ENCODE peak calls at places on chromosomes 16 and 17, in six cellular contexts. I, H, P, B, A and K are unnamed samples.

GRCh38 chr16:31072540-31073072 is 1.4 kb downstream of the ZNF668 start:
- DNase-seq in B (peak; percentile 68), H (peak; percentile 68), I (no peak), A (no peak), P (no peak), K (no peak)

GRCh38 chr16:84749815-84750214 is 50.0 kb downstream of the USP10 start:
- DNase-seq in P (no peak), A (no peak), H (no peak), B (peak; percentile 38), I (no peak), K (no peak)

GRCh38 chr17:16040710-16041251 is 41.2 kb downstream of the TTC19 start:
- DNase-seq in I (no peak), P (peak; percentile 6), B (peak; percentile 69), H (no peak), A (no peak), K (no peak)

GRCh38 chr17:50767446-50767845 is at the start of gene ANKRD40CL:
- DNase-seq in H (no peak), A (no peak), P (no peak), B (no peak), I (no peak), K (no peak)

GRCh38 chr17:28725166-28725659 is 820 bp downstream of the TLCD1 start:
- DNase-seq in P (no peak), I (no peak), H (no peak), A (no peak), B (peak; percentile 82), K (no peak)

GRCh38 chr16:86018487-86018886 is 119.5 kb downstream of the IRF8 start:
- DNase-seq in I (no peak), H (peak; percentile 73), B (peak; percentile 37), A (peak; percentile 48), P (no peak), K (no peak)

GRCh38 chr16:58028541-58029070 is 3.1 kb downstream of the MMP15 start:
- DNase-seq in I (no peak), P (no peak), H (no peak), B (no peak), A (peak; percentile 15), K (no peak)

GRCh38 chr17:63552211-63552610 is 1.9 kb downstream of the DCAF7 start:
- DNase-seq in A (no peak), H (no peak), I (no peak), B (peak; percentile 30), P (no peak), K (no peak)

GRCh38 chr16:4488486-4488967 is 12.3 kb downstream of the HMOX2 start:
- DNase-seq in B (no peak), I (peak; percentile 88), P (no peak), A (no peak), H (no peak), K (no peak)

GRCh38 chr16:59060212-59060611 is 326.1 kb upstream of the GOT2 start:
- DNase-seq in P (no peak), B (peak; percentile 67), H (no peak), I (no peak), A (no peak), K (no peak)

GRCh38 chr16:66020642-66021041 is 345.8 kb upstream of the CDH5 start:
- DNase-seq in A (no peak), H (no peak), I (no peak), B (peak; percentile 68), P (no peak), K (no peak)

GRCh38 chr17:31579265-31579664 is 187.8 kb downstream of the RAB11FIP4 start:
- DNase-seq in P (no peak), A (no peak), B (no peak), I (no peak), H (no peak), K (no peak)

GRCh38 chr17:61393550-61393903 is 6.1 kb upstream of the TBX2 start:
- DNase-seq in I (no peak), P (no peak), B (no peak), H (no peak), A (no peak), K (no peak)